ENCODE peak calls at places on chromosome 14, in four cellular contexts. One of them, this sample, is unnamed.

GRCh38 chr14:85058170-85058569 is 471.8 kb upstream of the FLRT2 start:
- DNase-seq in T-helper 9 cell: no peak
- DNase-seq in astrocyte of the cerebellum: no peak
- DNase-seq in RWPE1: no peak
- DNase-seq in this sample: no peak

GRCh38 chr14:69648480-69649414 is 37.4 kb downstream of the SUSD6 start:
- DNase-seq in T-helper 9 cell: no peak
- DNase-seq in astrocyte of the cerebellum: no peak
- DNase-seq in RWPE1: no peak
- DNase-seq in this sample: no peak

GRCh38 chr14:88379706-88380343 is 5.6 kb upstream of the SPATA7 start:
- DNase-seq in T-helper 9 cell: no peak
- DNase-seq in astrocyte of the cerebellum: no peak
- DNase-seq in RWPE1: no peak
- DNase-seq in this sample: no peak

GRCh38 chr14:101072531-101072930 is 169.0 kb upstream of the RTL1 start:
- DNase-seq in T-helper 9 cell: no peak
- DNase-seq in astrocyte of the cerebellum: no peak
- DNase-seq in RWPE1: no peak
- DNase-seq in this sample: no peak

GRCh38 chr14:102917469-102918211 is 4.8 kb upstream of the AMN start:
- DNase-seq in T-helper 9 cell: peak
- DNase-seq in astrocyte of the cerebellum: no peak
- DNase-seq in RWPE1: peak
- DNase-seq in this sample: peak

GRCh38 chr14:87044807-87045206 is 948.2 kb downstream of the GALC start:
- DNase-seq in T-helper 9 cell: no peak
- DNase-seq in astrocyte of the cerebellum: no peak
- DNase-seq in RWPE1: no peak
- DNase-seq in this sample: no peak

GRCh38 chr14:35374273-35374681 is 30.3 kb downstream of the NFKBIA start:
- DNase-seq in T-helper 9 cell: no peak
- DNase-seq in astrocyte of the cerebellum: peak
- DNase-seq in RWPE1: peak
- DNase-seq in this sample: no peak

GRCh38 chr14:100755649-100756048 is 29.0 kb downstream of the DLK1 start:
- DNase-seq in T-helper 9 cell: no peak
- DNase-seq in astrocyte of the cerebellum: no peak
- DNase-seq in RWPE1: peak
- DNase-seq in this sample: no peak

GRCh38 chr14:77099425-77100167 is 1.5 kb downstream of the CIPC start:
- DNase-seq in T-helper 9 cell: no peak
- DNase-seq in astrocyte of the cerebellum: peak
- DNase-seq in RWPE1: peak
- DNase-seq in this sample: no peak

GRCh38 chr14:100221419-100222218 is 17.3 kb upstream of the YY1 start:
- DNase-seq in T-helper 9 cell: peak
- DNase-seq in astrocyte of the cerebellum: peak
- DNase-seq in RWPE1: no peak
- DNase-seq in this sample: peak

GRCh38 chr14:55122441-55122986 is 6.5 kb upstream of the LGALS3 start:
- DNase-seq in T-helper 9 cell: no peak
- DNase-seq in astrocyte of the cerebellum: no peak
- DNase-seq in RWPE1: peak
- DNase-seq in this sample: no peak

GRCh38 chr14:32327255-32327961 is 1.7 kb upstream of the AKAP6 start:
- DNase-seq in T-helper 9 cell: no peak
- DNase-seq in astrocyte of the cerebellum: no peak
- DNase-seq in RWPE1: no peak
- DNase-seq in this sample: no peak

GRCh38 chr14:104634031-104634760 is 29.6 kb upstream of the TMEM179 start:
- DNase-seq in T-helper 9 cell: no peak
- DNase-seq in astrocyte of the cerebellum: no peak
- DNase-seq in RWPE1: no peak
- DNase-seq in this sample: no peak

GRCh38 chr14:32492482-32492881 is 163.4 kb downstream of the AKAP6 start:
- DNase-seq in T-helper 9 cell: no peak
- DNase-seq in astrocyte of the cerebellum: no peak
- DNase-seq in RWPE1: no peak
- DNase-seq in this sample: no peak

This sample was measured in neural progenitor cell.